ENCODE peak calls at places on chromosome 4, in ten cellular contexts. U is epithelial cell of esophagus, M is sciatic nerve, V is tibial nerve, Y is HFFc6, T is dermis blood vessel endothelial cell, S is SW480, X is NCI-H1417, J is ureter, Q is NCI-H226. N is an unnamed sample.

GRCh38 chr4:12679217-12679616 is 804.9 kb downstream of the RAB28 start:
- DNase-seq in S (no peak), X (peak; percentile 17), M (no peak), T (no peak), Y (no peak), Q (no peak), J (no peak), V (no peak), U (peak; percentile 6), N (no peak)

GRCh38 chr4:139144161-139144859 is 32.7 kb downstream of the ELF2 start:
- DNase-seq in S (peak; percentile 28), M (peak; percentile 64), U (peak; percentile 77), X (no peak), Y (peak; percentile 57), T (no peak), V (peak; percentile 27), Q (peak; percentile 96), J (peak; percentile 49), N (no peak)

GRCh38 chr4:177214935-177215334 is 94.7 kb upstream of the NEIL3 start:
- DNase-seq in S (no peak), T (no peak), Y (peak; percentile 26), V (no peak), X (no peak), Q (no peak), M (no peak), J (no peak), U (peak; percentile 4), N (peak; percentile 56)

GRCh38 chr4:5222951-5223350 is 171.7 kb downstream of the STK32B start:
- DNase-seq in V (no peak), J (no peak), T (no peak), X (no peak), M (no peak), Q (no peak), S (no peak), U (no peak), Y (no peak), N (no peak)

GRCh38 chr4:69617083-69617694 is 22.3 kb downstream of the UGT2A2 start:
- DNase-seq in T (peak; percentile 17), U (peak; percentile 63), Y (peak; percentile 2), V (no peak), X (peak; percentile 37), M (no peak), S (peak; percentile 2), Q (peak; percentile 10), J (no peak), N (peak; percentile 20)

GRCh38 chr4:101304916-101305315 is 42.4 kb downstream of the PPP3CA start:
- DNase-seq in V (no peak), Y (peak; percentile 51), J (no peak), S (no peak), Q (peak; percentile 61), X (no peak), T (no peak), U (no peak), M (no peak), N (no peak)

GRCh38 chr4:183097251-183098079 is 1.6 kb upstream of the WWC2 start:
- DNase-seq in J (no peak), U (no peak), X (no peak), V (no peak), M (peak; percentile 66), Q (no peak), S (no peak), T (no peak), Y (no peak), N (no peak)

GRCh38 chr4:133476064-133476463 is 327.0 kb downstream of the PCDH10 start:
- DNase-seq in V (no peak), J (no peak), T (no peak), Y (no peak), M (no peak), Q (no peak), S (no peak), U (no peak), X (no peak), N (no peak)

GRCh38 chr4:109730294-109731051 is 603 bp upstream of the PLA2G12A start:
- DNase-seq in T (peak; percentile 66), U (peak; percentile 48), V (no peak), X (peak; percentile 85), J (peak; percentile 69), Q (no peak), M (peak; percentile 70), S (peak; percentile 53), Y (peak; percentile 31), N (peak; percentile 36)

GRCh38 chr4:56506110-56506705 is 617 bp downstream of the ARL9 start:
- DNase-seq in S (no peak), Q (no peak), M (no peak), J (no peak), U (no peak), X (peak; percentile 54), V (no peak), Y (no peak), T (peak; percentile 22), N (no peak)

GRCh38 chr4:148090503-148091476 is 351.4 kb downstream of the NR3C2 start:
- DNase-seq in U (no peak), S (no peak), J (no peak), X (no peak), M (no peak), Q (no peak), Y (no peak), V (no peak), T (no peak), N (no peak)

GRCh38 chr4:7161721-7162214 is 30.6 kb upstream of the SORCS2 start:
- DNase-seq in V (peak; percentile 12), Y (no peak), M (peak; percentile 61), S (no peak), T (no peak), J (peak; percentile 48), Q (peak; percentile 14), X (no peak), U (no peak), N (no peak)

GRCh38 chr4:19438228-19438627 is 813.5 kb upstream of the SLIT2 start:
- DNase-seq in S (no peak), Y (peak; percentile 36), V (no peak), U (peak; percentile 39), X (no peak), M (no peak), Q (no peak), T (no peak), J (no peak), N (no peak)

GRCh38 chr4:149203256-149204001 is 612.2 kb downstream of the IQCM start:
- DNase-seq in X (no peak), S (no peak), Y (peak; percentile 8), V (no peak), Q (peak; percentile 74), J (no peak), M (no peak), T (no peak), U (peak; percentile 14), N (no peak)

GRCh38 chr4:47933798-47934197 is 19.4 kb upstream of the NFXL1 start:
- DNase-seq in S (peak; percentile 24), V (no peak), Q (no peak), T (peak; percentile 68), X (peak; percentile 8), U (peak; percentile 46), Y (peak; percentile 16), J (no peak), M (no peak), N (no peak)

GRCh38 chr4:156774422-156774821 is 197.2 kb downstream of the PDGFC start:
- DNase-seq in V (no peak), J (no peak), X (no peak), Y (peak; percentile 88), Q (peak; percentile 60), M (no peak), S (no peak), U (peak; percentile 93), T (no peak), N (peak; percentile 53)

GRCh38 chr4:82905205-82905604 is 4.7 kb downstream of the THAP9 start:
- DNase-seq in Q (no peak), Y (peak; percentile 42), U (peak; percentile 71), T (peak; percentile 47), S (peak; percentile 31), X (no peak), M (no peak), J (no peak), V (no peak), N (no peak)

GRCh38 chr4:185039508-185040273 is 21.4 kb downstream of the HELT start:
- DNase-seq in J (peak; percentile 55), V (no peak), M (no peak), Q (peak; percentile 13), U (peak; percentile 62), Y (peak; percentile 43), S (peak; percentile 71), T (peak; percentile 73), X (peak; percentile 43), N (no peak)

GRCh38 chr4:183422962-183423653 is 21.3 kb upstream of the CDKN2AIP start:
- DNase-seq in T (no peak), J (no peak), X (no peak), S (peak; percentile 40), M (no peak), Y (peak; percentile 64), Q (no peak), V (no peak), U (peak; percentile 78), N (peak; percentile 61)

GRCh38 chr4:116872308-116872707 is 213.1 kb downstream of the TRAM1L1 start:
- DNase-seq in M (no peak), Y (no peak), S (no peak), J (no peak), T (no peak), Q (no peak), X (no peak), U (no peak), V (no peak), N (no peak)

GRCh38 chr4:80831383-80832361 is 198.8 kb upstream of the BMP3 start:
- DNase-seq in T (no peak), Q (peak; percentile 33), M (no peak), S (no peak), Y (peak; percentile 62), U (peak; percentile 91), X (no peak), V (no peak), J (no peak), N (peak; percentile 49)

GRCh38 chr4:152099061-152099425 is 338.2 kb upstream of the GATB start:
- DNase-seq in M (no peak), Q (no peak), Y (no peak), T (no peak), S (no peak), V (no peak), U (no peak), X (no peak), J (no peak), N (no peak)

GRCh38 chr4:98908182-98908581 is 20.8 kb downstream of the EIF4E start:
- DNase-seq in M (no peak), Y (no peak), V (no peak), U (peak; percentile 75), S (no peak), T (peak; percentile 53), Q (no peak), J (no peak), X (peak; percentile 27), N (no peak)

GRCh38 chr4:7052923-7053715 is 9.9 kb downstream of the TADA2B start:
- DNase-seq in M (no peak), Y (no peak), U (no peak), T (peak; percentile 41), Q (no peak), X (no peak), J (no peak), S (no peak), V (no peak), N (no peak)

GRCh38 chr4:180538384-180539052 is 1704.7 kb upstream of the TENM3 start:
- DNase-seq in V (no peak), M (no peak), Q (no peak), U (no peak), S (no peak), T (no peak), Y (no peak), J (no peak), X (no peak), N (no peak)

GRCh38 chr4:105894570-105895323 is 524 bp upstream of the NPNT start:
- DNase-seq in S (peak; percentile 66), Q (no peak), X (peak; percentile 92), V (no peak), J (no peak), U (peak; percentile 54), Y (no peak), T (no peak), M (no peak), N (no peak)

GRCh38 chr4:113905301-113905700 is 74.1 kb downstream of the ARSJ start:
- DNase-seq in U (no peak), V (no peak), X (no peak), M (no peak), Q (no peak), T (no peak), Y (no peak), S (no peak), J (no peak), N (no peak)

GRCh38 chr4:168629561-168629960 is 132.7 kb downstream of the PALLD start:
- DNase-seq in Q (no peak), J (no peak), X (no peak), U (no peak), T (no peak), V (no peak), M (no peak), S (no peak), Y (no peak), N (no peak)